ENCODE peak calls at places on chromosomes 16 and 17, in nine cellular contexts. J, X, E, G, N, K, C, O and F are unnamed samples.
A peak's percentile ranks its signal among the peaks of the same experiment; 100 is the strongest.

GRCh38 chr17:80926601-80927250 is 64.9 kb upstream of the CHMP6 start:
- DNase-seq in J (no peak), X (no peak), E (no peak), G (no peak), N (no peak), K (peak; percentile 43), C (no peak), O (no peak), F (no peak)

GRCh38 chr17:40364121-40364861 is at the start of gene GJD3:
- DNase-seq in J (no peak), X (no peak), E (no peak), G (peak; percentile 49), N (no peak), K (no peak), C (no peak), O (no peak), F (no peak)

GRCh38 chr17:28370035-28370743 is at the start of gene VTN:
- DNase-seq in J (no peak), X (no peak), E (no peak), G (peak; percentile 91), N (peak; percentile 70), K (peak; percentile 100), C (peak; percentile 83), O (peak; percentile 87), F (peak; percentile 54)

GRCh38 chr16:53737563-53737962 is 33.6 kb downstream of the FTO start:
- DNase-seq in J (no peak), X (no peak), E (no peak), G (no peak), N (no peak), K (no peak), C (no peak), O (no peak), F (no peak)

GRCh38 chr16:30068750-30069574 is 3.4 kb downstream of the ALDOA start:
- DNase-seq in J (no peak), X (no peak), E (peak; percentile 45), G (no peak), N (peak; percentile 47), K (peak; percentile 65), C (no peak), O (no peak), F (no peak)

GRCh38 chr16:16915771-16916170 is 536.8 kb downstream of the NPIPA7 start:
- DNase-seq in J (no peak), X (no peak), E (no peak), G (no peak), N (no peak), K (no peak), C (no peak), O (no peak), F (no peak)

GRCh38 chr17:18319604-18320256 is 4.6 kb downstream of the SMCR8 start:
- DNase-seq in J (peak; percentile 18), X (peak; percentile 34), E (peak; percentile 70), G (peak; percentile 77), N (peak; percentile 79), K (peak; percentile 43), C (no peak), O (no peak), F (no peak)

GRCh38 chr16:31242197-31242596 is 17.6 kb upstream of the ITGAM start:
- DNase-seq in J (no peak), X (no peak), E (no peak), G (peak; percentile 53), N (peak; percentile 25), K (no peak), C (no peak), O (no peak), F (no peak)

GRCh38 chr17:38510424-38511125 is 82.3 kb downstream of the ARHGAP23 start:
- DNase-seq in J (no peak), X (no peak), E (no peak), G (peak; percentile 50), N (peak; percentile 41), K (peak; percentile 86), C (no peak), O (no peak), F (peak; percentile 39)
- TF ChIP-seq CTCF in J (no peak), X (no peak), E (no peak), G (no peak), N (no peak), K (no peak), C (no peak), O (no peak), F (peak; percentile 32)

GRCh38 chr16:1330260-1330914 is 3.1 kb upstream of the BAIAP3 start:
- DNase-seq in J (no peak), X (no peak), E (peak; percentile 20), G (no peak), N (no peak), K (no peak), C (no peak), O (no peak), F (no peak)
- TF ChIP-seq CTCF in J (peak; percentile 57), X (peak; percentile 42), E (peak; percentile 73), G (peak; percentile 48), N (peak; percentile 44), K (peak; percentile 57), C (peak; percentile 19), O (no peak), F (peak; percentile 58)

GRCh38 chr16:87948119-87948545 is 3.1 kb upstream of the BANP start:
- DNase-seq in J (no peak), X (no peak), E (no peak), G (no peak), N (no peak), K (no peak), C (no peak), O (no peak), F (no peak)
- TF ChIP-seq CTCF in J (no peak), X (no peak), E (no peak), G (no peak), N (no peak), K (no peak), C (no peak), O (no peak), F (no peak)

DNA sequence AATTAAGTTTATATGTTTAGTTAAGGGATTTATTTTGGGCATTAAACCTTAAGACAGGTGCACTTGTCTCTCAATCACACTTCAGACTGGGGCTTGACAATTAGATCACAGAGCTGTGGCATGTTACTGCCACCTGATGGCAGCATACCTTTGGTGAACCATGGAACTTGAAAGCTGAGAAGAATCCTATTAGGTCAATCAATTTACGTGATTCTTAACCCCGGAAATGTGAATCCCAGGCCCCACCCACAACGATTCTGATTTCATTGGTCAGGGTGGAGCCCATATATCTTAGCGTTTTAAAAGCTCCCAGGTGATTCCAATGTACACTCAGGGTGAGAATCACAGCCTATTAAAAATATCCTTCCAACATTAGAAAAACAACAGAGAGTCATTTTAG is 91.0 kb downstream of the GSG1L start:
- DNase-seq in J (peak; percentile 5), X (no peak), E (peak; percentile 65), G (peak; percentile 32), N (peak; percentile 36), K (peak; percentile 40), C (no peak), O (no peak), F (no peak)
- TF ChIP-seq CTCF in J (peak; percentile 63), X (peak; percentile 52), E (peak; percentile 79), G (peak; percentile 52), N (peak; percentile 56), K (peak; percentile 45), C (peak; percentile 64), O (peak; percentile 34), F (peak; percentile 58)

GRCh38 chr17:43695968-43696865 is 34.5 kb upstream of the MEOX1 start:
- DNase-seq in J (no peak), X (no peak), E (no peak), G (peak; percentile 64), N (peak; percentile 55), K (no peak), C (no peak), O (peak; percentile 74), F (no peak)
- TF ChIP-seq CTCF in J (no peak), X (peak; percentile 1), E (no peak), G (peak; percentile 21), N (no peak), K (no peak), C (no peak), O (no peak), F (no peak)

GRCh38 chr17:62398891-62399290 is 18.5 kb downstream of the EFCAB3 start:
- DNase-seq in J (no peak), X (no peak), E (no peak), G (no peak), N (no peak), K (no peak), C (no peak), O (no peak), F (no peak)

GRCh38 chr17:62392908-62393307 is 12.6 kb downstream of the EFCAB3 start:
- DNase-seq in J (no peak), X (no peak), E (no peak), G (no peak), N (no peak), K (no peak), C (no peak), O (no peak), F (no peak)
- TF ChIP-seq CTCF in J (no peak), X (no peak), E (no peak), G (no peak), N (no peak), K (no peak), C (no peak), O (no peak), F (no peak)

DNA sequence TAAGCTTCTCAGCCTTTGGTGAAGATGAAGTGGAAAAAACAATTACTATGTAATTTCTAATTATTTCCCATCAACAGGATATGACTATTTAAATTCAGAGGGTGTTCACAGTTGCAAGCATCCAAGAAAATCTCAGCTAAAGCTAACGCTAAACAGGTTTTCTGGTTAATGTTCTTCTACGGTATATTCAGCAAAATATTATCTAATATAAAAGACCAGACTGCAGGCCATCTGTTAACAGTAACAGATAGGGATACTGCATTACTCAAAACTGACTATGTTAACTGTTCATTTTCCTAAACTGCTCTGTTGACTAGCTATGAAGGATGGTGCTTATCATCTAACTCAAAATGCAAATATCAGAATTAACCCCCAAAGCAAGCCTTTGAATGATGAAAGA is 32.8 kb downstream of the GLG1 start:
- DNase-seq in J (no peak), X (no peak), E (no peak), G (no peak), N (no peak), K (no peak), C (no peak), O (no peak), F (no peak)
- TF ChIP-seq CTCF in J (no peak), X (no peak), E (no peak), G (no peak), N (no peak), K (no peak), C (no peak), O (no peak), F (no peak)